ENCODE peak calls at places on chromosomes 5 and 9, in six cellular contexts. O, R, M, T, D and Y are unnamed samples. For H3K4me1, the result is how much of the 10 kb centered on the place peaks cover.

GRCh38 chr5:110109685-110110084 is 420.0 kb downstream of the MAN2A1 start:
- DNase-seq in D (no peak), O (no peak), T (no peak), M (no peak), R (no peak), Y (no peak)

GRCh38 chr5:14900661-14901461 is 29.3 kb upstream of the ANKH start:
- DNase-seq in M (peak), D (peak), O (peak), R (no peak), T (no peak), Y (peak)

GRCh38 chr5:141326088-141326854 is 4.0 kb upstream of the PCDHGA1 start:
- DNase-seq in D (peak), O (peak), M (peak), R (peak), T (peak), Y (peak)

GRCh38 chr9:4277531-4277991 is 22.3 kb downstream of the GLIS3 start:
- DNase-seq in O (peak), D (no peak), M (peak), R (no peak), T (no peak), Y (no peak)

GRCh38 chr5:89847743-89848142 is 561.8 kb downstream of the CETN3 start:
- DNase-seq in O (peak), R (no peak), D (no peak), T (no peak), M (no peak), Y (no peak)

GRCh38 chr9:124045076-124045829 is 33.7 kb downstream of the LHX2 start:
- DNase-seq in M (peak), R (peak), T (no peak), O (peak), D (no peak), Y (peak)

GRCh38 chr5:77210091-77211012 is at the start of gene PDE8B:
- DNase-seq in T (no peak), M (no peak), R (no peak), O (peak), D (no peak), Y (peak)

GRCh38 chr5:18802336-18802735 is 1168.1 kb downstream of the TAF11L14 start:
- DNase-seq in D (no peak), T (no peak), M (no peak), O (no peak), R (no peak), Y (no peak)

GRCh38 chr5:105868038-105868775 is 1802.5 kb downstream of the EFNA5 start:
- DNase-seq in M (peak), D (no peak), O (peak), R (no peak), T (no peak), Y (no peak)

GRCh38 chr5:179836225-179837019 is 15.7 kb downstream of the SQSTM1 start:
- DNase-seq in O (no peak), M (no peak), D (no peak), R (no peak), T (peak), Y (no peak)

GRCh38 chr9:78130004-78130403 is 98.4 kb upstream of the GNAQ start:
- DNase-seq in M (peak), R (peak), O (no peak), T (no peak), D (peak), Y (peak)

GRCh38 chr9:114733814-114734213 is 51.8 kb upstream of the TEX48 start:
- DNase-seq in D (no peak), T (no peak), M (peak), O (no peak), R (no peak), Y (no peak)

GRCh38 chr9:106913276-106913675 is 50.3 kb downstream of the ZNF462 start:
- DNase-seq in R (no peak), M (no peak), D (no peak), O (no peak), T (no peak), Y (no peak)

GRCh38 chr9:122822056-122822455 is 6.3 kb downstream of the PDCL start:
- DNase-seq in R (no peak), O (no peak), M (no peak), T (no peak), D (no peak), Y (no peak)

GRCh38 chr9:136052433-136052880 is 42.6 kb downstream of the NACC2 start:
- DNase-seq in D (no peak), O (peak), M (no peak), R (no peak), T (no peak), Y (no peak)

GRCh38 chr9:33623658-33624586 is 99.9 kb downstream of the ANKRD18B start:
- DNase-seq in T (peak), R (peak), D (peak), M (peak), O (peak), Y (peak)

GRCh38 chr5:115575167-115576070 is 26.9 kb downstream of the TICAM2 start:
- DNase-seq in R (no peak), O (no peak), D (no peak), T (no peak), M (peak), Y (no peak)

GRCh38 chr5:131647078-131647769 is 12.2 kb upstream of the RAPGEF6 start:
- DNase-seq in M (no peak), T (no peak), O (no peak), R (no peak), D (no peak), Y (no peak)

GRCh38 chr9:81605154-81605670 is 84.1 kb downstream of the TLE1 start:
- DNase-seq in O (no peak), D (no peak), M (no peak), R (no peak), T (no peak), Y (peak)

GRCh38 chr9:96379461-96379860 is 4.0 kb downstream of the SLC35D2 start:
- DNase-seq in R (no peak), M (no peak), O (peak), D (no peak), T (no peak), Y (no peak)

GRCh38 chr5:119400248-119400647 is 44.4 kb downstream of the TNFAIP8 start:
- DNase-seq in T (no peak), D (no peak), M (no peak), R (no peak), O (no peak), Y (no peak)

GRCh38 chr5:177366528-177367322 is 9.0 kb downstream of the RGS14 start:
- DNase-seq in M (peak), R (peak), O (peak), T (no peak), D (peak), Y (peak)

GRCh38 chr5:51225671-51226419 is 157.4 kb upstream of the ISL1 start:
- DNase-seq in O (no peak), T (no peak), M (no peak), D (peak), R (no peak), Y (no peak)

GRCh38 chr5:130126748-130127147 is 222.5 kb downstream of the CHSY3 start:
- DNase-seq in T (no peak), M (no peak), R (no peak), D (no peak), O (peak), Y (no peak)

GRCh38 chr5:88883059-88883565 is at the start of gene MEF2C:
- DNase-seq in D (peak), T (no peak), O (peak), M (peak), R (peak), Y (peak)

GRCh38 chr5:92916036-92916435 is 665.0 kb downstream of the NR2F1-AS1 start:
- DNase-seq in D (no peak), M (peak), O (peak), R (no peak), T (no peak), Y (no peak)

GRCh38 chr9:133238272-133238850 is 29.3 kb upstream of the OBP2B start:
- DNase-seq in O (peak), D (peak), R (peak), T (no peak), M (peak), Y (peak)

GRCh38 chr9:38339087-38339486 is 53.4 kb upstream of the ALDH1B1 start:
- DNase-seq in M (peak), D (no peak), O (no peak), R (no peak), T (no peak), Y (no peak)

GRCh38 chr5:114434396-114435219 is 72.7 kb downstream of the KCNN2 start:
- DNase-seq in D (peak), O (no peak), M (no peak), T (no peak), R (no peak), Y (no peak)

GRCh38 chr5:129972774-129973173 is 68.5 kb downstream of the CHSY3 start:
- DNase-seq in R (no peak), D (no peak), T (no peak), O (no peak), M (no peak), Y (no peak)

GRCh38 chr9:93184439-93185221 is 691 bp downstream of the WNK2 start:
- DNase-seq in T (no peak), R (no peak), D (peak), O (no peak), M (no peak), Y (no peak)

GRCh38 chr9:115883467-115884329 is 269.9 kb upstream of the PAPPA start:
- DNase-seq in O (peak), M (peak), T (no peak), R (no peak), D (peak), Y (no peak)

GRCh38 chr5:39517800-39518199 is 93.0 kb upstream of the DAB2 start:
- DNase-seq in T (no peak), R (no peak), O (peak), M (peak), D (peak), Y (no peak)

GRCh38 chr9:83934569-83935275 is 13.5 kb upstream of the KIF27 start:
- DNase-seq in R (no peak), O (peak), T (no peak), M (peak), D (no peak), Y (no peak)

DNA sequence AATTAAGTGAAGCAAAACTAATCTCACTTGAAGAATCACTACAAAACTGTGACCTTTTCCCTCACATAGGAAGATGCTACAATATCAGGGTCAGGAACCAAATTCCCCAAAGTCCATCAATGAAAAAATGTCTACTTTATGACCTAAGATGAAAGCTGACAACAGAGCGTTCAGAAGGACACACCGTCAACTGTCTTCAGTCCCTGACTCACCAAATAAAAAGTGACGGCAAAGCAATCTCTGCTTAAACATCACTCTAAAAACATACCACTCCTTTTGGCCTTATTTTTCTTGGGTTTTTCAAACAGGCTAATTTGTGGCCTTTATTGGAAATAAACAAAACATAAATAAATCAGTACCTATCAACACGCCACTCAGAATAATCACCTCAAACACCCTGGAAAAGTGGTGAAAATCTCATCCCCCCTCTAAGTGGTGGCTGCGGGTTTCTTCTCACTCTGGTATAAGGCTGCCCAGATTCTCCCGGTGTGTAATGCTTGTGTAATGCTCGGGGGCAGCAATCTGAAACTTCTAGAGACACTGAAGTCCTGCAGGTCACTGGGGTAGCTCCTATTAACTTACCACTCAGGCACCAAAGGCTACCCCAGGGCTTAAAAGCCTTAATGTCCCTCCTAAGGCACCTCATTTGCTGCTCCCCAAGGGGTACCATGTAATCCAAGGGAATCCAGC is 29.5 kb downstream of the SEMA4D start:
- DNase-seq in M (no peak), O (no peak), T (peak), R (no peak), D (no peak), Y (no peak)
- H3K4me1 ChIP-seq in M (under half), O (under half), T (half or more), R (under half), D (under half), Y (under half)

GRCh38 chr5:34487202-34487879 is 168.8 kb upstream of the RAI14 start:
- DNase-seq in T (no peak), M (peak), D (no peak), O (peak), R (peak), Y (peak)
- H3K4me3 ChIP-seq in T (no peak), M (no peak), D (no peak), O (peak), R (no peak), Y (no peak)

DNA sequence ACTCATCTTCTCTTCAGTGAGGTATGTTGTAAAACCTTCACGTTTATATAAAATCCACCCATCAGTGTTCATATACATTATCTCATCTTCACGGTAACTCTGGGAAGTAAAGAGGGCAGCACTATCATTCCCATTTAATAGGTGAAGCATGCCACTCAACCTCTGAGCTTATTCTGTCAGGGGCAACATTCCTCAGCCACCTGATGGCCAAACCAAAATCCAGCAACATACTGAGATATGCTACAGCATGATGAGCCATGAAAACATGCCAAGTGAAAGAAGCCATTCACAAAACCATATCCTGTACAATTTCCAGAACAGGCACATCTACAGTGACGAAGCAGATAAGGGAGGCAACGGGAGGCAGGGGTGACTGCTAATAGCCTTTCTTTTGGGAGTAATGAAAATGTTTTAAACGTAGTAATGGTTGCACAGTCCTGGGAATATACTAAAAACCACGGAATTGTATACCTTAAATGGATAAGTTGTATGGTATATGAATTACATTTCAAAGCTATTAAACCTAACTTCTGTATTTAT is 167.4 kb downstream of the TSSK1B start:
- DNase-seq in T (no peak), O (no peak), D (no peak), M (peak), R (no peak), Y (no peak)
- H3K4me1 ChIP-seq in T (under half), O (under half), D (under half), M (under half), R (under half), Y (under half)

GRCh38 chr5:124741711-124742496 is 4.5 kb downstream of the ZNF608 start:
- DNase-seq in M (peak), O (peak), T (no peak), R (no peak), D (peak), Y (no peak)
- H3K4me3 ChIP-seq in M (peak), O (peak), T (no peak), R (peak), D (no peak), Y (peak)

DNA sequence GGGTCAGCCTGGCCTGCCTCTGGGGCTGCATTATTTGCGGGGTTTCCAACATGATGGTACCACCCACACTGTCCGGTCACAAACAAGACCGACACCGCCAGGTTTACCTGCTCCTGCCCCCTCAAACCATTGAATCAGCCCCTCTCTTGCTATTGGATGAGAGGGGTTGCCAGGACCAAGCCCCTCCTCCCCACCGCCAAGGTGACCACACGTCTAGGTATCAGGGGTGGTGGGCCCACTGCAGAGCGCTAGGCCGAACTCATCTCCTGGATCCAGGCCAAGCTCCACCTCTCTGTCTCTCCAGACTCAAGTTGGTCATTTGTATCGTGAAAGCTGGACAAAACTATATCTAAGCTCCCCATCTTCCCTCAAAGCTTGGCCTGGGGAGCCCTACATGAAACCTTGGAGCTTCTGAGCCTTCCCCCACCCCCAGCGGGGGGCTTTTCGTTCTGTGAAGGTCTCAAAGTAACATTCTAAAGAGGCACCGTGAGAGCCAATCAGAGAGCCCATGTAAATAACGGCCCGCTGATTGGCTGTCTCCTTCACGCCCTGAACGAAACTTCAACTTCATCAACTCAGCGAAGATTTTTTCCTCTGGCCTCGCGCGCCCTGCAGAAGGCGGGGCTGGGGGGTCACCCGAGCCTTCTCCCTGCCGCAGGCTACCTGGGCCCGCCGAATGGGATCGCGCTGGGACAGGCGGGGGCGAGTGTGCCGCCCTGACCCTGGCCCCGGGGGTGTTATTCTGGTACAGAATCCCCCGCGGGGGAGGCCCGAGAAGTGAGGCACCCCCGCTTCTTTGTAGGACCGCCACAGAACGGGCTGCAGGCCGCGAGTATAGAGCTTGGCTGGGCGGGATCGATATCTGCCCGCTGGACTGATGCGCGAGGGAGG is 49.6 kb upstream of the PSD2 start:
- DNase-seq in O (peak), R (peak), T (peak), M (peak), D (peak), Y (peak)
- H3K4me1 ChIP-seq in O (under half), R (under half), T (under half), M (under half), D (under half), Y (under half)

DNA sequence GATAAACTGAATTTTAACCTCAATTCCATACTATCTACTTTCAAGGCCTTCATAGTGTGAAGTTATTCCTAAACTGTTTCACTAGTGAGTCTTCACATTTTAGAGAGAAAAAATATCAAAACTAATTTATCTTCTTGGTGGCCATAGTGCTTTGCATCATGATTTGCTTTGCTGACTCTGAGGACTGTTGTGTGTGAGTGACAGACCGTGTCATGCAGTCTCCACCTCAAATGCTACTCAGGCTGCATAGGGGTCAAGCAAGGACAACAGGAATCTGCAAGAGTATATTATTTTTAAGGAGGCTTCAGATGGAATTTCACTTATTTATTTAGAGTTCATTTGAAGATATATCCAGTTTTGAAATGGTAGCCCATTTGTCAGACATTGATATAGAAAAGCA is 34.5 kb downstream of the MACIR start:
- DNase-seq in R (no peak), T (no peak), O (no peak), M (no peak), D (no peak), Y (no peak)
- H3K4me3 ChIP-seq in R (no peak), T (no peak), O (no peak), M (no peak), D (no peak), Y (no peak)

GRCh38 chr9:89718635-89719034 is 113.8 kb downstream of the GADD45G start:
- DNase-seq in O (no peak), T (no peak), R (no peak), M (no peak), D (no peak), Y (no peak)
- H3K4me1 ChIP-seq in O (under half), T (under half), R (under half), M (under half), D (under half), Y (under half)

DNA sequence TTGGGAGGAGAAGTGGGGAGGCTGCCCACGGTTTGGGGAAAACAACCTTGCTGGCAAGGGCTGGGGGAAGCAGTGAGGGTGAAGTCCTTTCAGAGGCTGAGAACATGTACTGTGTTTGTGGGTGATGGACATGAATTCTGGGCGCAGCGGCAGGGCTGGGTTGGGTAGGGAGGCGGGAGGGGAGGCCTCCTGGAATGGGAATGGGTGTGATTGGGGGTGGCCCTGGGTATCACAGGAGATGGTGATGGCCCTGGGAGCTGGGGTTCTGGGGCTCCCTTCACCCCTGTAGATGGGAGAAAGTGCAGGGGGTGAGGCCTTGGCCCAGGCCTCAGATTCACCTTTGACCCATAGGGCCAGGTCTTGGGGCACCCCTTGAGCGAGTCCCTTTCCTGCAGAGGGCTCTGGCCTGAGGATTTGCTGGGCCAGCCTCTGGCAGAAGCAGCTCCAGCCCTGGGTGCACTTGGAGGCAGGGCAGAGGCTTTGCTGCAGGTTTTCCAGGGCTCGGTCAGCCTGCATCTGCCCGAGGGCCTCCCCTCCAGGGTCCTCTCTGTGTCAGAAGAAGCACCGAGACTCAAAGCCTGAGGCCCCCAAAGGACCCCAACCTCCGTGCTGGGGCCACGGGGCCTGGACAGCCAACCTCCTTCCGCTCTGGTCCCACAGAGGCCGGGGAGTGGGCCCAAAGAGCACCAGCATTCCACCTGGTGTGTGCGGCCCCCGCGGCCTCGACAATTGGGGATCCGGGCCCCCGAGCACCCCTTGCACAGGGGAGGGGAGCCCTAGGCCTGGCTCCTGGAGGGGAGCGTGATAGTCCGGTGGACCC is 1.4 kb upstream of the TOR4A start:
- DNase-seq in T (no peak), D (no peak), R (no peak), O (no peak), M (no peak), Y (peak)
- H3K4me3 ChIP-seq in T (no peak), D (no peak), R (no peak), O (no peak), M (no peak), Y (peak)